ENCODE peak calls at places on chromosomes 7 and 10, in nine cellular contexts. X, R, D, T, A, K, G, I and B are unnamed samples.

GRCh38 chr7:95950698-95951097 is 178.3 kb downstream of the DYNC1I1 start:
- DNase-seq in A (no peak), R (no peak), X (no peak), D (no peak), K (peak; percentile 11), G (no peak), T (no peak), I (no peak), B (no peak)

GRCh38 chr7:116984917-116985316 is 31.6 kb downstream of the ST7 start:
- DNase-seq in G (no peak), D (no peak), K (peak; percentile 70), T (no peak), R (no peak), A (no peak), X (peak; percentile 41), I (no peak), B (no peak)

GRCh38 chr10:84360634-84361365 is 32.4 kb downstream of the CCSER2 start:
- DNase-seq in K (no peak), I (no peak), R (no peak), T (no peak), X (peak; percentile 29), D (no peak), G (no peak), A (no peak), B (no peak)

GRCh38 chr10:79299397-79300370 is 47.6 kb upstream of the PPIF start:
- DNase-seq in G (no peak), K (no peak), A (no peak), R (no peak), I (no peak), D (no peak), T (no peak), X (peak; percentile 92), B (no peak)

GRCh38 chr10:31745612-31746376 is 182.8 kb downstream of the ARHGAP12 start:
- DNase-seq in G (peak; percentile 40), R (no peak), A (no peak), K (peak; percentile 99), T (no peak), X (peak; percentile 94), I (no peak), D (peak; percentile 62), B (peak; percentile 70)

GRCh38 chr7:113799896-113800295 is 118.9 kb downstream of the PPP1R3A start:
- DNase-seq in I (no peak), A (no peak), X (no peak), D (no peak), T (peak; percentile 74), R (no peak), K (no peak), G (no peak), B (no peak)

GRCh38 chr7:74503061-74503460 is 49.4 kb downstream of the GTF2IRD1 start:
- DNase-seq in X (no peak), D (no peak), K (no peak), A (no peak), R (no peak), G (no peak), I (no peak), T (no peak), B (no peak)

GRCh38 chr10:114967071-114967470 is 29.1 kb downstream of the TRUB1 start:
- DNase-seq in D (no peak), K (no peak), I (no peak), X (no peak), G (no peak), A (no peak), T (no peak), R (peak; percentile 10), B (no peak)

GRCh38 chr7:156440456-156440855 is 200.1 kb upstream of the RNF32 start:
- DNase-seq in D (no peak), K (no peak), G (no peak), X (no peak), I (no peak), T (no peak), A (no peak), R (no peak), B (no peak)

GRCh38 chr7:18666107-18666728 is 170.7 kb downstream of the HDAC9 start:
- DNase-seq in R (peak; percentile 85), D (peak; percentile 79), A (peak; percentile 79), K (peak; percentile 78), I (peak; percentile 42), T (peak; percentile 31), G (peak; percentile 40), X (peak; percentile 77), B (no peak)

GRCh38 chr10:99520040-99520803 is 12.5 kb upstream of the NKX2-3 start:
- DNase-seq in K (no peak), T (no peak), D (no peak), A (no peak), X (no peak), G (no peak), R (no peak), I (no peak), B (no peak)

GRCh38 chr7:130996841-130997231 is 262.8 kb upstream of the KLF14 start:
- DNase-seq in D (no peak), A (no peak), X (no peak), K (no peak), G (no peak), R (no peak), I (no peak), T (no peak), B (no peak)

GRCh38 chr10:132962623-132963429 is 20.5 kb upstream of the CFAP46 start:
- DNase-seq in D (no peak), G (no peak), T (no peak), X (no peak), I (no peak), K (no peak), R (no peak), A (no peak), B (no peak)

GRCh38 chr7:127252736-127253288 is at the start of gene GRM8:
- DNase-seq in R (peak; percentile 50), X (peak; percentile 46), K (peak; percentile 79), G (no peak), I (no peak), A (peak; percentile 60), D (no peak), T (peak; percentile 69), B (no peak)

GRCh38 chr10:125156196-125156595 is 4.2 kb downstream of the CTBP2 start:
- DNase-seq in T (no peak), I (no peak), G (no peak), X (no peak), R (no peak), K (no peak), D (no peak), A (no peak), B (no peak)

GRCh38 chr7:135152447-135152846 is 4.6 kb downstream of the TMEM140 start:
- DNase-seq in I (no peak), R (no peak), X (no peak), G (no peak), K (no peak), A (no peak), D (no peak), T (no peak), B (no peak)

GRCh38 chr7:30510124-30511074 is 5.8 kb upstream of the GGCT start:
- DNase-seq in K (peak; percentile 53), I (no peak), D (no peak), X (peak; percentile 53), G (peak; percentile 8), A (no peak), T (peak; percentile 6), R (peak; percentile 29), B (peak; percentile 24)

GRCh38 chr7:117863618-117864017 is 9.6 kb downstream of the CTTNBP2 start:
- DNase-seq in T (no peak), X (no peak), I (no peak), R (no peak), K (no peak), D (no peak), A (no peak), G (no peak), B (no peak)

GRCh38 chr7:47624660-47625059 is 42.7 kb upstream of the TNS3 start:
- DNase-seq in X (no peak), K (no peak), A (no peak), G (no peak), T (no peak), R (no peak), D (no peak), I (no peak), B (no peak)

GRCh38 chr10:28914721-28915120 is 237.4 kb downstream of the BAMBI start:
- DNase-seq in D (no peak), T (no peak), X (no peak), A (no peak), R (no peak), I (no peak), K (no peak), G (no peak), B (no peak)

GRCh38 chr7:107469836-107470416 is at the start of gene GPR22:
- DNase-seq in I (no peak), D (no peak), T (no peak), R (no peak), K (no peak), G (no peak), A (no peak), X (no peak), B (no peak)

GRCh38 chr7:20199015-20199737 is 18.0 kb downstream of the MACC1 start:
- DNase-seq in X (peak; percentile 96), K (peak; percentile 71), A (no peak), T (no peak), G (peak; percentile 10), D (no peak), R (no peak), I (no peak), B (no peak)

GRCh38 chr7:134874407-134874806 is 95.0 kb downstream of the CALD1 start:
- DNase-seq in R (no peak), A (no peak), G (no peak), K (no peak), I (no peak), T (no peak), X (peak; percentile 40), D (no peak), B (no peak)

GRCh38 chr10:126749030-126749655 is 78.7 kb upstream of the C10orf90 start:
- DNase-seq in T (peak; percentile 10), R (peak; percentile 84), X (peak; percentile 80), I (peak; percentile 19), D (no peak), G (peak; percentile 52), A (peak; percentile 92), K (peak; percentile 71), B (peak; percentile 78)

GRCh38 chr7:137903382-137904169 is 56.8 kb upstream of the DGKI start:
- DNase-seq in X (peak; percentile 73), I (peak; percentile 40), A (peak; percentile 48), D (peak; percentile 80), T (peak; percentile 55), G (peak; percentile 37), R (peak; percentile 54), K (peak; percentile 88), B (peak; percentile 62)

GRCh38 chr10:79058899-79059771 is 9.6 kb upstream of the ZMIZ1 start:
- DNase-seq in X (no peak), I (no peak), T (no peak), G (no peak), R (no peak), D (no peak), K (no peak), A (no peak), B (no peak)

GRCh38 chr10:27157150-27157549 is 2.0 kb downstream of the MASTL start:
- DNase-seq in I (no peak), X (no peak), R (no peak), A (no peak), G (no peak), T (no peak), D (no peak), K (peak; percentile 53), B (no peak)

GRCh38 chr7:114312649-114313048 is 102.0 kb upstream of the FOXP2 start:
- DNase-seq in X (peak; percentile 3), A (no peak), I (no peak), G (no peak), K (no peak), D (no peak), T (no peak), R (no peak), B (no peak)

GRCh38 chr7:29987821-29988317 is 1.7 kb downstream of the SCRN1 start:
- DNase-seq in K (peak; percentile 51), A (no peak), D (no peak), I (no peak), T (peak; percentile 40), R (no peak), G (peak; percentile 48), X (peak; percentile 93), B (peak; percentile 74)

GRCh38 chr10:11170993-11171416 is 153.3 kb downstream of the CELF2 start:
- DNase-seq in R (no peak), K (no peak), D (no peak), X (no peak), A (no peak), T (no peak), G (no peak), I (no peak), B (no peak)